ENCODE peak calls at places on chromosomes 11 and 22, in four cellular contexts. T is K562, E is IMR-90, V is H1. B is an unnamed sample.

GRCh38 chr11:104653011-104653806 is 245.1 kb downstream of the CASP12 start:
- DNase-seq in T (no peak), E (no peak), V (no peak), B (no peak)

GRCh38 chr11:19938866-19939265 is 221.4 kb downstream of the DBX1 start:
- DNase-seq in T (no peak), E (no peak), V (no peak), B (no peak)

GRCh38 chr11:10934293-10934850 is 76.5 kb upstream of the ZBED5 start:
- DNase-seq in T (peak; percentile 52), E (no peak), V (no peak), B (no peak)

GRCh38 chr22:49266561-49267519 is 560.8 kb downstream of the BRD1 start:
- DNase-seq in T (no peak), E (no peak), V (no peak), B (no peak)

GRCh38 chr22:28911777-28912669 is 28.7 kb downstream of the ZNRF3 start:
- DNase-seq in T (no peak), E (peak; percentile 65), V (no peak), B (no peak)

GRCh38 chr11:63966444-63966843 is 8.0 kb upstream of the COX8A start:
- DNase-seq in T (no peak), E (no peak), V (no peak), B (no peak)

GRCh38 chr11:94746721-94747120 is 21.4 kb upstream of the AMOTL1 start:
- DNase-seq in T (no peak), E (no peak), V (no peak), B (no peak)

GRCh38 chr11:36361901-36362391 is 65.9 kb downstream of the PRR5L start:
- DNase-seq in T (no peak), E (peak; percentile 85), V (peak; percentile 48), B (no peak)

GRCh38 chr22:27760474-27760873 is 41.1 kb downstream of the MN1 start:
- DNase-seq in T (peak; percentile 16), E (no peak), V (no peak), B (no peak)

GRCh38 chr22:19478086-19478392 is 954 bp downstream of the UFD1 start:
- DNase-seq in T (no peak), E (no peak), V (no peak), B (no peak)

GRCh38 chr11:57500526-57500925 is 15.0 kb downstream of the SLC43A1 start:
- DNase-seq in T (no peak), E (no peak), V (no peak), B (no peak)

GRCh38 chr11:115249179-115249578 is 255.0 kb downstream of the CADM1 start:
- DNase-seq in T (no peak), E (no peak), V (no peak), B (no peak)

GRCh38 chr11:15170170-15170569 is 55.4 kb downstream of the INSC start:
- DNase-seq in T (no peak), E (peak; percentile 54), V (no peak), B (no peak)

GRCh38 chr11:125728969-125729368 is 17.1 kb upstream of the PATE1 start:
- DNase-seq in T (no peak), E (no peak), V (no peak), B (no peak)

GRCh38 chr11:68659158-68659921 is 25.0 kb upstream of the GAL start:
- DNase-seq in T (peak; percentile 30), E (peak; percentile 97), V (no peak), B (no peak)

GRCh38 chr11:82906236-82906635 is 4.7 kb downstream of the DDIAS start:
- DNase-seq in T (no peak), E (peak; percentile 43), V (no peak), B (no peak)

GRCh38 chr22:50687829-50688228 is 15.2 kb downstream of the SHANK3 start:
- DNase-seq in T (no peak), E (no peak), V (peak; percentile 26), B (no peak)

GRCh38 chr22:47164514-47165337 is 402.3 kb downstream of the TBC1D22A start:
- DNase-seq in T (no peak), E (no peak), V (no peak), B (no peak)

GRCh38 chr11:86761978-86762377 is 38.4 kb upstream of the PRSS23 start:
- DNase-seq in T (no peak), E (peak; percentile 72), V (no peak), B (no peak)

GRCh38 chr11:19769820-19770219 is 57.2 kb downstream of the NAV2 start:
- DNase-seq in T (no peak), E (peak; percentile 66), V (no peak), B (no peak)

GRCh38 chr22:49763138-49763537 is 64.5 kb downstream of the BRD1 start:
- DNase-seq in T (no peak), E (no peak), V (no peak), B (no peak)

GRCh38 chr11:15723966-15724365 is 609.2 kb downstream of the INSC start:
- DNase-seq in T (no peak), E (no peak), V (no peak), B (no peak)

GRCh38 chr22:27170491-27170890 is 513.1 kb downstream of the MIAT start:
- DNase-seq in T (no peak), E (peak; percentile 48), V (no peak), B (no peak)

GRCh38 chr11:122852071-122852831 is 14.0 kb downstream of the CRTAM start:
- DNase-seq in T (no peak), E (peak; percentile 53), V (no peak), B (no peak)

GRCh38 chr11:75068993-75069392 is 27.7 kb downstream of the OR2AT4 start:
- DNase-seq in T (no peak), E (no peak), V (no peak), B (no peak)

GRCh38 chr22:42799061-42799460 is 58.0 kb downstream of the ARFGAP3 start:
- DNase-seq in T (no peak), E (no peak), V (no peak), B (no peak)

GRCh38 chr22:48874956-48875355 is 952.7 kb downstream of the BRD1 start:
- DNase-seq in T (no peak), E (no peak), V (no peak), B (no peak)

GRCh38 chr11:118410055-118410745 is 8.8 kb downstream of the ATP5MG start:
- DNase-seq in T (no peak), E (no peak), V (no peak), B (peak; percentile 20)

GRCh38 chr22:33654173-33654890 is 265.9 kb downstream of the LARGE1 start:
- DNase-seq in T (no peak), E (no peak), V (no peak), B (no peak)

GRCh38 chr22:30400159-30400558 is 3.3 kb downstream of the SEC14L2 start:
- DNase-seq in T (no peak), E (no peak), V (no peak), B (no peak)

GRCh38 chr11:69665669-69666068 is 9.5 kb downstream of the LTO1 start:
- DNase-seq in T (no peak), E (no peak), V (no peak), B (no peak)

GRCh38 chr22:37379085-37379484 is 48.2 kb downstream of the ELFN2 start:
- DNase-seq in T (no peak), E (no peak), V (no peak), B (no peak)

GRCh38 chr22:37379716-37380115 is 47.6 kb downstream of the ELFN2 start:
- DNase-seq in T (no peak), E (no peak), V (no peak), B (no peak)

GRCh38 chr22:37378642-37379058 is 48.6 kb downstream of the ELFN2 start:
- DNase-seq in T (no peak), E (no peak), V (no peak), B (no peak)

GRCh38 chr22:37374571-37374970 is 52.7 kb downstream of the ELFN2 start:
- DNase-seq in T (no peak), E (no peak), V (no peak), B (no peak)

DNA sequence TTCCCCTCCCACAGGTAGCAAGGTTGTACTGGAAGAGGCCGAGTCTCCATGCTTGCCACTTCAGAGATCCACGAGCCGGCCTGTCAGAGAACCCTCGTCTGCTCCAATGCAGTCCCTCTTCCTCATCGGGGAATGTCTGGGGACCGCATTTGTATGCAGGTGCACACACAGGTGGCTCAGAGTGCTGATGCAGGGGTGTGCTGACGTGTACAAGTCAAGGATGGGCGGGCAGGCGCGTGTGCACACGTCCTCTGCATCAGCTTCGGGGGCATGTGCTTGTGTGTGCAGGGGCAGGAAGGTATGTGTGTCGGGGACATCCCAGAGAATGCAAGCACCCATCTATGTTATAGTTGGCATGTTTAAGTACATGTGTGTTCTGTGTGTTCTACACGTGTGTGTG is 49.4 kb downstream of the ELFN2 start:
- DNase-seq in T (no peak), E (no peak), V (no peak), B (no peak)
- H3K4me1 ChIP-seq in T (peaks cover 12% of the 10 kb centered on the region), E (peaks cover 15% of the 10 kb centered on the region), V (no peaks in the 10 kb centered on the region), B (no peaks in the 10 kb centered on the region)

GRCh38 chr11:62030071-62030684 is 62.7 kb upstream of the FTH1 start:
- DNase-seq in T (no peak), E (no peak), V (peak; percentile 51), B (no peak)
- TF ChIP-seq CHD1 in T (no peak), E (no peak), V (no peak), B (no peak)

GRCh38 chr11:1939006-1939626 is 8.0 kb upstream of the MRPL23 start:
- DNase-seq in T (no peak), E (no peak), V (peak; percentile 47), B (no peak)
- H3K4me1 ChIP-seq in T (peaks cover 54% of the 10 kb centered on the region), E (no peaks in the 10 kb centered on the region), V (no peaks in the 10 kb centered on the region), B (no peaks in the 10 kb centered on the region)

GRCh38 chr11:66228521-66228920 is 39.9 kb upstream of the RAB1B start:
- DNase-seq in T (no peak), E (no peak), V (no peak), B (no peak)
- TF ChIP-seq CHD1 in T (no peak), E (no peak), V (no peak), B (no peak)

DNA sequence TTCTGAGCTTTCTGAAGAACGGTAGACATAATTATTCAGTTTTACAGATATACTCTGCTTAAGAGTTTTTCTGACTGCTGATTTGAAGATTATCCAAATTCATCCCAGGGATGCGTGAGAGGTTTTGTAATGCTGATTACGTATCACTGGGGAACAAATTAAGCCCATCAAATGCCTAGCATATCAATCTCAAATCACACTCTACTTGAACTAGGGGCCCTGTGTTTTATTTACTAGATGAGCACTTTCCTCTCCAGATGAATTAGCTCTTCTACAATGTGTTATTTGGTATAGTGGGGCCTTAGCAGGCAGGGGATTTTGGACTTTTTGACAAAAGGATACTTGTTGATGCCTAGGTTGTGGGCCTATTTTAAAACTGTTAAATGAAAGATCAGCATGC is 177.9 kb downstream of the JRKL start:
- DNase-seq in T (no peak), E (no peak), V (no peak), B (no peak)
- H3K4me1 ChIP-seq in T (no peaks in the 10 kb centered on the region), E (no peaks in the 10 kb centered on the region), V (peaks cover 4% of the 10 kb centered on the region), B (no peaks in the 10 kb centered on the region)

GRCh38 chr11:71484248-71485062 is 31.5 kb downstream of the NADSYN1 start:
- DNase-seq in T (no peak), E (no peak), V (no peak), B (no peak)
- TF ChIP-seq CHD1 in T (no peak), E (no peak), V (no peak), B (no peak)

GRCh38 chr11:12161137-12161536 is 50.7 kb downstream of the MICAL2 start:
- DNase-seq in T (no peak), E (no peak), V (no peak), B (no peak)
- H3K4me1 ChIP-seq in T (peaks cover 33% of the 10 kb centered on the region), E (peaks cover 54% of the 10 kb centered on the region), V (no peaks in the 10 kb centered on the region), B (no peaks in the 10 kb centered on the region)